ENCODE peak calls at places on chromosomes 13 and 19, in eight cellular contexts. M, G, A, L, H, B, X and Y are unnamed samples.

GRCh38 chr13:53105881-53106280 is 77.3 kb downstream of the OLFM4 start:
- DNase-seq in M (no peak), G (no peak), A (no peak), L (no peak), H (no peak), B (no peak), X (no peak), Y (no peak)

GRCh38 chr19:17522988-17523872 is 11.8 kb downstream of the PGLS start:
- DNase-seq in M (no peak), G (no peak), A (no peak), L (no peak), H (no peak), B (no peak), X (peak), Y (no peak)

GRCh38 chr19:18846862-18847515 is 15.2 kb downstream of the UPF1 start:
- DNase-seq in M (no peak), G (peak), A (peak), L (peak), H (peak), B (no peak), X (peak), Y (peak)

GRCh38 chr19:17052439-17052838 is 22.8 kb downstream of the HAUS8 start:
- DNase-seq in M (no peak), G (peak), A (peak), L (peak), H (peak), B (no peak), X (peak), Y (no peak)

GRCh38 chr13:110352735-110353134 is 45.7 kb downstream of the COL4A2 start:
- DNase-seq in M (no peak), G (no peak), A (no peak), L (no peak), H (no peak), B (no peak), X (no peak), Y (no peak)

GRCh38 chr13:24097064-24097463 is 63.5 kb upstream of the SPATA13 start:
- DNase-seq in M (no peak), G (peak), A (no peak), L (no peak), H (peak), B (no peak), X (no peak), Y (no peak)

GRCh38 chr13:109840893-109841287 is 54.5 kb upstream of the IRS2 start:
- DNase-seq in M (no peak), G (no peak), A (no peak), L (no peak), H (no peak), B (no peak), X (no peak), Y (no peak)

GRCh38 chr13:28316841-28317240 is 178.1 kb downstream of the FLT1 start:
- DNase-seq in M (no peak), G (no peak), A (no peak), L (no peak), H (no peak), B (no peak), X (no peak), Y (no peak)

GRCh38 chr13:109309625-109310363 is 476.6 kb downstream of the IRS2 start:
- DNase-seq in M (no peak), G (no peak), A (no peak), L (no peak), H (no peak), B (no peak), X (no peak), Y (no peak)

GRCh38 chr13:34085199-34085598 is 267.2 kb downstream of the RFC3 start:
- DNase-seq in M (no peak), G (no peak), A (no peak), L (no peak), H (no peak), B (no peak), X (no peak), Y (no peak)

GRCh38 chr13:24161980-24162517 is 1.5 kb downstream of the SPATA13 start:
- DNase-seq in M (no peak), G (no peak), A (no peak), L (no peak), H (no peak), B (no peak), X (no peak), Y (no peak)

GRCh38 chr13:20425819-20426219 is 99.8 kb downstream of the CRYL1 start:
- DNase-seq in M (no peak), G (no peak), A (no peak), L (no peak), H (no peak), B (no peak), X (no peak), Y (no peak)

GRCh38 chr19:10593820-10594637 is 6.9 kb upstream of the AP1M2 start:
- DNase-seq in M (no peak), G (no peak), A (no peak), L (peak), H (no peak), B (no peak), X (no peak), Y (peak)

GRCh38 chr13:111388851-111389500 is 68.5 kb downstream of the TEX29 start:
- DNase-seq in M (no peak), G (no peak), A (no peak), L (peak), H (no peak), B (no peak), X (no peak), Y (no peak)

GRCh38 chr13:50713849-50714248 is 129.6 kb downstream of the DLEU7 start:
- DNase-seq in M (no peak), G (peak), A (no peak), L (no peak), H (peak), B (no peak), X (no peak), Y (no peak)

GRCh38 chr19:18789883-18790565 is 1.1 kb downstream of the COMP start:
- DNase-seq in M (no peak), G (no peak), A (no peak), L (no peak), H (peak), B (no peak), X (no peak), Y (no peak)

GRCh38 chr13:107644136-107644535 is 571.2 kb downstream of the LIG4 start:
- DNase-seq in M (no peak), G (no peak), A (no peak), L (no peak), H (no peak), B (no peak), X (no peak), Y (no peak)

GRCh38 chr19:29704562-29705558 is 10.2 kb downstream of the C19orf12 start:
- DNase-seq in M (no peak), G (no peak), A (no peak), L (no peak), H (no peak), B (no peak), X (no peak), Y (peak)

GRCh38 chr13:30807392-30807791 is 72.0 kb downstream of the ALOX5AP start:
- DNase-seq in M (no peak), G (no peak), A (no peak), L (no peak), H (no peak), B (no peak), X (no peak), Y (no peak)

GRCh38 chr13:36819811-36820140 is 754 bp downstream of the RFXAP start:
- DNase-seq in M (no peak), G (peak), A (no peak), L (no peak), H (peak), B (no peak), X (no peak), Y (no peak)

GRCh38 chr13:99702687-99703319 is 201.5 kb downstream of the TM9SF2 start:
- DNase-seq in M (no peak), G (no peak), A (no peak), L (no peak), H (no peak), B (no peak), X (no peak), Y (no peak)

GRCh38 chr13:79287994-79288795 is 117.9 kb downstream of the RBM26 start:
- DNase-seq in M (no peak), G (no peak), A (no peak), L (no peak), H (no peak), B (no peak), X (no peak), Y (no peak)

GRCh38 chr19:16564842-16565241 is 7.4 kb downstream of the SLC35E1 start:
- DNase-seq in M (no peak), G (no peak), A (no peak), L (no peak), H (no peak), B (no peak), X (no peak), Y (no peak)

GRCh38 chr19:41638624-41639023 is 11.8 kb upstream of the CEACAM4 start:
- DNase-seq in M (no peak), G (no peak), A (no peak), L (no peak), H (no peak), B (no peak), X (no peak), Y (no peak)

GRCh38 chr13:112653821-112654220 is 36.0 kb upstream of the ATP11A start:
- DNase-seq in M (no peak), G (no peak), A (no peak), L (no peak), H (no peak), B (no peak), X (no peak), Y (no peak)

GRCh38 chr19:32404213-32404938 is 1.2 kb upstream of the DPY19L3 start:
- DNase-seq in M (no peak), G (no peak), A (no peak), L (no peak), H (peak), B (no peak), X (no peak), Y (no peak)